ENCODE peak calls at places on chromosome 16, in four cellular contexts. H is foreskin fibroblast, R is vagina, M is fibroblast of pulmonary artery. X is an unnamed sample.

GRCh38 chr16:82653550-82654511 is 27.1 kb downstream of the CDH13 start:
- DNase-seq in H (peak), R (no peak), M (peak), X (no peak)

GRCh38 chr16:14465799-14466198 is 164.3 kb downstream of the PARN start:
- DNase-seq in H (no peak), R (no peak), M (no peak), X (no peak)

GRCh38 chr16:55351936-55352335 is 27.9 kb downstream of the IRX6 start:
- DNase-seq in H (no peak), R (no peak), M (no peak), X (no peak)

GRCh38 chr16:53922805-53923645 is 219.1 kb downstream of the FTO start:
- DNase-seq in H (no peak), R (no peak), M (peak), X (no peak)

GRCh38 chr16:19963306-19963705 is 78.7 kb upstream of the GPRC5B start:
- DNase-seq in H (no peak), R (no peak), M (no peak), X (peak)

GRCh38 chr16:22299036-22299435 is 1.8 kb downstream of the POLR3E start:
- DNase-seq in H (no peak), R (no peak), M (no peak), X (no peak)

GRCh38 chr16:21169249-21169981 is 10.9 kb downstream of the LDAF1 start:
- DNase-seq in H (peak), R (no peak), M (no peak), X (no peak)

GRCh38 chr16:11596572-11597226 is 10.0 kb upstream of the LITAF start:
- DNase-seq in H (no peak), R (no peak), M (no peak), X (no peak)

GRCh38 chr16:64738321-64738960 is 383.4 kb downstream of the CDH11 start:
- DNase-seq in H (peak), R (no peak), M (peak), X (no peak)

GRCh38 chr16:30358990-30359870 is 4.1 kb upstream of the CD2BP2 start:
- DNase-seq in H (no peak), R (peak), M (no peak), X (no peak)

GRCh38 chr16:67490330-67491096 is 7.2 kb upstream of the AGRP start:
- DNase-seq in H (no peak), R (no peak), M (peak), X (no peak)

DNA sequence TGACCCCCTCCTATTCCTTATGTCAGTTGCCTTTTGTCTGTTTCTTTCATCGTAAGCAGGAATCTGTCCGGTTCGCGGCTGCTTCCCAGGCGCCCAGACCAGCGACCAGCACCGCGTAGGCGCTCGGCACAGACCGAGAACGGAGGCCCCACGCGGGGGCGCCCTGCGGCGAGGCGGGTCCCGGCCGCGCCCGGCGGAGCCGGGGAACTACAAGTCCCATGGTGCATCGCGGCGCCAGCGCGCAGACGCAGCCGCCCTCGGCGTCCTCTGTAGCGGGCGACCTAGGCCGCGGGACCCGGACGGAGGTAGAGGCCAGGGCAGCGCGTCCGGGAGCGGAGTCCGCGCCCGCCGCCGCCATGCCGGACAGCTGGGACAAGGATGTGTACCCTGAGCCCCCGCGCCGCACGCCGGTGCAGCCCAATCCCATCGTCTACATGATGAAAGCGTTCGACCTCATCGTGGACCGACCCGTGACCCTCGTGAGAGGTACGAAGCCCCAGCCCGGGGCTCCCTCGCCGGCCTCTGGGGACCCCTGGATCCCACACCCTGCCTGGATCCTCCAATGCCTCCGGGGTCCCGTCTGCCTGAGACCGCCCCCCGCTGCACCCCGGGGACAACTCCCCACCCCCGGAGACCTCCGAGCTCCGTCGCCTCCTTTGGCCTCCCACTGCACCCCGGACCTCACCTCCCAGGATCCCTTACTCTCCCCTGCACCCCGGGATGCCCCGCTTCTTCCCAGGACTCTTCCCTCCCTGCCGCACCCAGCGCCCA is at the start of gene NDUFB10:
- DNase-seq in H (peak), R (no peak), M (peak), X (peak)
- TF ChIP-seq CTCF in H (peak), R (no peak), M (peak), X (no peak)

GRCh38 chr16:47110939-47111338 is 32.8 kb downstream of the NETO2 start:
- DNase-seq in H (no peak), R (no peak), M (peak), X (no peak)
- TF ChIP-seq CTCF in H (no peak), R (no peak), M (peak), X (no peak)

GRCh38 chr16:4093495-4094137 is 22.6 kb downstream of the ADCY9 start:
- DNase-seq in H (no peak), R (no peak), M (peak), X (no peak)
- TF ChIP-seq CTCF in H (no peak), R (no peak), M (no peak), X (no peak)

DNA sequence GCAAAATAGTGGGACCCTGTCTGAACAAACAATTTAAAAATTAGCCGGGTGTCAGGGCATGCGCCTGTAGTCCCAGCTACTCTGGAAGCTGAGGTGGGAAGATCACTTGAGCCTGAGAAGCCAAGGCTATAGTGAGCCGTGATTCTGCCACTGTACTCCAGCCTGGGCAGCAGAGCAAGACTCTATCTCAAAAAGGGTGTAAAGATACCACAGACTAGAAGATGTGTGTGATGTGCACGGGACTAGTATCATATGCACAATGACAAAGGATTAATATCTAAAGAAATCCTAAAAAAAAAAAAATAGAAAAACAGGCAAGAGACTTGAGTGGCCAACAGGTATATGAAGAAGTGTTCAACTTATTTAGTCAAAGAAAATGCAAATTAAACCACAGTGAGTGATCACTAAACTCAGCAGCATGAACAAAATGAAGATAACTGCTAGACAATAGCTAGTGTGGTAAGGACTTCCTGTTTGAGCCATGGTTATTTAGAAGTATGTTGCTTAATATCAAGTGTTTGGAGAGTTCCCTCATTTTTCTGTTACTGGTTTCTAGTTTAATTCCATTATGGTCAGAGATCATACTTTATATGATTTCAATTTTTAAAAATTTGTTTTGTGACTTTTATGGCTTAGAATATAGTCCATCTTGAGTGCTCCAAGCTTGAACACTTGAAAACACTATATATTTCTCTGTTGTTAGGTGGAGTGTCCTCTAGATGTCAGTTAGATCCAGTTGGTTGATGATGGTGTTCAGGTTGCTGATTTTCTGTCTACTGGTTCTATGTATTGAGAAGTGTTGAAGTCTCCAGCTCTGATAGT is 14.7 kb upstream of the SLX4 start:
- DNase-seq in H (no peak), R (no peak), M (peak), X (no peak)
- TF ChIP-seq CTCF in H (no peak), R (no peak), M (no peak), X (no peak)

DNA sequence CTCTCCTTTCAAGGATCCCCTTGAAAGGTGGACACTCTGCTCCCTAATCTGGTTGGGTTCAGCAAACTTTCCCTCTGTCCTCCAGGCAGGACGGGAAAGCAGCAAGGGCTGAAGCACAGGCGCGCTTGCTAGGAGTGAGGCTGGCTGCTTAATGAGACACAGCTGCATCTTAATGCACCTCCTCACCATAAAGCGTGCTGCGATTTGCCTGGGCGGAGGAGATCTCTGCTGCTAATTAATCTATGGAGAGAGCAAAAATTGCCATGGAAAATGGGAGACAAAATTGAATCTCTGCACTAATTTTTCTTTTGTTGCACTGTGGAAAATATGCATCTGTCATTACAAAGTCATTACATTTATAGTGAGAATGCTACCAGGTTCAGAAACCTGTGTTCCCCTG is 43.3 kb upstream of the BCAR1 start:
- DNase-seq in H (no peak), R (no peak), M (no peak), X (no peak)
- TF ChIP-seq CTCF in H (no peak), R (no peak), M (no peak), X (no peak)

GRCh38 chr16:31453255-31454204 is 5.8 kb upstream of the ARMC5 start:
- DNase-seq in H (peak), R (no peak), M (peak), X (no peak)

GRCh38 chr16:31456988-31457360 is 2.3 kb upstream of the ARMC5 start:
- DNase-seq in H (no peak), R (no peak), M (no peak), X (no peak)

GRCh38 chr16:31458073-31458834 is 1.0 kb upstream of the ARMC5 start:
- DNase-seq in H (peak), R (no peak), M (peak), X (peak)

GRCh38 chr16:31452631-31453106 is 6.6 kb upstream of the ARMC5 start:
- DNase-seq in H (peak), R (no peak), M (peak), X (no peak)

GRCh38 chr16:31455601-31456314 is 3.5 kb upstream of the ARMC5 start:
- DNase-seq in H (no peak), R (no peak), M (no peak), X (no peak)
- TF ChIP-seq CTCF in H (peak), R (no peak), M (peak), X (no peak)

GRCh38 chr16:17930280-17930679 is 406.3 kb downstream of the NPIPA8 start:
- DNase-seq in H (no peak), R (no peak), M (no peak), X (no peak)
- TF ChIP-seq CTCF in H (no peak), R (no peak), M (no peak), X (no peak)

DNA sequence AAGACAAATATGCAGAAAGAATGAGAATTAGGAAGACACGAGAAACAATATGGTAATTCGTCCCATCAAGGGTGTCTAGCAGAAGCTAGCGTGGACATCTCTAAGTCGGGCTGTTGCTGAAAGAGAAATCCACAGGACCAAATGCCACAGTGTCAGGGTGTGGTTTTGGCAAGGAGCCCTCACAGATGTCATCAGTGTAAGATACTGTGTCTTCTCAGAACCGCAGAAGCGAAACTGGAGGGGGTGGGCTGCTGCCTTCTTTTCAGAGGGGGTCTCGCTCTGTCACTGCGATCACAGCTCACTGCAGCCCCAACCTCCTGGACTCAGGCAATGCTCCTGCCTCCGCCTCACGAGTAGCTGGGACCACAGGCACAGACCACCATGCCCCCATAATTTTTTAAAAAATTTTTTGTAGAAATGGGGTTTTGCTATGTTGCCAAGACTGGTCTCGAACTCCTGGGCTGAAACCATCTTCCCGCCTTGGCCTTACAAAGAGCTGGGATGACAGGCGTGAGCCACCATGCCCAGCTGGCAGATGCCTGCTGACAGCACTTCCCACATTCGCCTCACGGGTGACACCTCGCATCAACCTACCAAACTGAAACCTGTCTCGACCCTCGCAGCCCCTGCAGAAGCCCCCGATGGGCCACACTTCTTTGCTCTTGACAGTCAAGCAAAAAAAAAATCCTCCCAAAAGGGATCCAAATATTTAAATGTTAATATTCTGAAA is 26.2 kb downstream of the TRAP1 start:
- DNase-seq in H (peak), R (no peak), M (no peak), X (no peak)
- TF ChIP-seq CTCF in H (no peak), R (no peak), M (no peak), X (no peak)

DNA sequence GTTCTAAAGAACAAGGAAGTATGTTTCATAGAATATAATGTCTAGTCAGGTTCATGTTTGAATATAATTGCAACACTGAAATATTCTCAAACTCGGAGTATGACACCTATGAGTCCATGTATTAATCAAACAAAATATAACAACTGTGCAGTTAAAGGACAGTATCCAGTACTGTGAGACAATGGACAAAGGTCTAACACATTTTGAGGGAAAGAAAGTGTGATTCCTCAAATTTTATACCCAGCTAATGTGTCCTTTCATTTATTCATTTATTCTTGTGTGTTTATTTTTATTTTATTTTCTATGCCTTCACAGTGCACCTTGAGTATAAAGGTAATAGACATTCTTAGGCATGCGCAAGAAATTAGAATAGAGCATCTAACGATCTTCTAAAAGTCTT is 401.0 kb upstream of the ZFHX3 start:
- DNase-seq in H (no peak), R (no peak), M (no peak), X (no peak)
- TF ChIP-seq CTCF in H (no peak), R (no peak), M (no peak), X (no peak)

X was measured in mesothelial cell of epicardium.